ENCODE peak calls at places on chromosomes 11 and 22, in ten cellular contexts. N, B, R, L, Q, Z, J, V, U and X are unnamed samples.
A peak's percentile ranks its signal among the peaks of the same experiment; 100 is the strongest.

GRCh38 chr11:72026029-72026428 is 27.3 kb downstream of the IL18BP start:
- DNase-seq in N (no peak), B (no peak), R (no peak), L (no peak), Q (no peak), Z (no peak), J (no peak), V (no peak), U (no peak), X (no peak)

GRCh38 chr11:1628506-1629325 is 859 bp upstream of the KRTAP5-5 start:
- DNase-seq in N (peak; percentile 85), B (peak; percentile 49), R (peak; percentile 62), L (peak; percentile 93), Q (peak; percentile 44), Z (peak; percentile 58), J (no peak), V (peak; percentile 9), U (peak; percentile 68), X (peak; percentile 89)

GRCh38 chr11:33779849-33780528 is 5.7 kb upstream of the FBXO3 start:
- DNase-seq in N (no peak), B (no peak), R (no peak), L (no peak), Q (no peak), Z (no peak), J (no peak), V (peak; percentile 83), U (peak; percentile 32), X (no peak)

GRCh38 chr11:60769811-60770210 is 13.1 kb downstream of the MS4A15 start:
- DNase-seq in N (no peak), B (no peak), R (no peak), L (no peak), Q (no peak), Z (no peak), J (no peak), V (no peak), U (no peak), X (no peak)

GRCh38 chr11:20854214-20854613 is 184.8 kb downstream of the NELL1 start:
- DNase-seq in N (no peak), B (no peak), R (no peak), L (no peak), Q (no peak), Z (no peak), J (no peak), V (no peak), U (no peak), X (no peak)

GRCh38 chr11:130124096-130124495 is 35.5 kb upstream of the ST14 start:
- DNase-seq in N (no peak), B (no peak), R (peak; percentile 91), L (no peak), Q (no peak), Z (peak; percentile 44), J (no peak), V (peak; percentile 89), U (peak; percentile 18), X (no peak)

GRCh38 chr11:42034821-42035220 is 575.4 kb upstream of the LRRC4C start:
- DNase-seq in N (no peak), B (no peak), R (no peak), L (no peak), Q (no peak), Z (no peak), J (no peak), V (no peak), U (no peak), X (no peak)

GRCh38 chr11:31798057-31799035 is 12.8 kb downstream of the PAX6 start:
- DNase-seq in N (no peak), B (no peak), R (no peak), L (peak; percentile 89), Q (no peak), Z (no peak), J (no peak), V (no peak), U (no peak), X (peak; percentile 66)

GRCh38 chr11:95922536-95923440 is 1.1 kb downstream of the MTMR2 start:
- DNase-seq in N (no peak), B (no peak), R (no peak), L (no peak), Q (no peak), Z (no peak), J (no peak), V (no peak), U (no peak), X (no peak)

GRCh38 chr11:13261600-13262061 is 16.0 kb upstream of the BMAL1 start:
- DNase-seq in N (no peak), B (no peak), R (no peak), L (no peak), Q (no peak), Z (no peak), J (no peak), V (peak; percentile 87), U (no peak), X (no peak)

GRCh38 chr11:120801801-120802689 is 221.9 kb upstream of the TBCEL start:
- DNase-seq in N (peak; percentile 74), B (peak; percentile 6), R (peak; percentile 53), L (peak; percentile 91), Q (peak; percentile 56), Z (peak; percentile 68), J (peak; percentile 22), V (peak; percentile 50), U (peak; percentile 74), X (peak; percentile 76)

GRCh38 chr11:2586793-2587131 is 113.0 kb downstream of the KCNQ1OT1 start:
- DNase-seq in N (peak; percentile 0), B (no peak), R (peak; percentile 22), L (no peak), Q (no peak), Z (no peak), J (no peak), V (no peak), U (no peak), X (peak; percentile 7)

GRCh38 chr11:92793189-92793588 is 176.3 kb upstream of the MTNR1B start:
- DNase-seq in N (no peak), B (no peak), R (no peak), L (no peak), Q (no peak), Z (no peak), J (no peak), V (no peak), U (no peak), X (no peak)

GRCh38 chr11:46845440-46845739 is 690 bp downstream of the CKAP5 start:
- DNase-seq in N (no peak), B (no peak), R (no peak), L (no peak), Q (no peak), Z (no peak), J (no peak), V (no peak), U (no peak), X (no peak)

GRCh38 chr11:10327254-10327653 is 22.4 kb downstream of the ADM start:
- DNase-seq in N (no peak), B (no peak), R (no peak), L (no peak), Q (no peak), Z (no peak), J (no peak), V (peak; percentile 51), U (no peak), X (no peak)

GRCh38 chr11:14725150-14725549 is 81.5 kb downstream of the PDE3B start:
- DNase-seq in N (no peak), B (no peak), R (no peak), L (no peak), Q (no peak), Z (no peak), J (no peak), V (no peak), U (no peak), X (no peak)

GRCh38 chr11:59787816-59788215 is 22.8 kb downstream of the MRPL16 start:
- DNase-seq in N (no peak), B (no peak), R (no peak), L (no peak), Q (no peak), Z (no peak), J (no peak), V (peak; percentile 73), U (no peak), X (no peak)

GRCh38 chr11:110446594-110446993 is 16.8 kb downstream of the FDX1 start:
- DNase-seq in N (no peak), B (no peak), R (no peak), L (no peak), Q (no peak), Z (no peak), J (no peak), V (no peak), U (no peak), X (no peak)

GRCh38 chr11:100748153-100748552 is 61.1 kb downstream of the ARHGAP42 start:
- DNase-seq in N (no peak), B (no peak), R (no peak), L (no peak), Q (no peak), Z (no peak), J (no peak), V (no peak), U (no peak), X (no peak)

GRCh38 chr11:92948116-92948515 is 21.3 kb upstream of the MTNR1B start:
- DNase-seq in N (no peak), B (no peak), R (no peak), L (no peak), Q (no peak), Z (peak; percentile 70), J (no peak), V (no peak), U (peak; percentile 73), X (no peak)

GRCh38 chr11:102168483-102168882 is 58.2 kb downstream of the YAP1 start:
- DNase-seq in N (no peak), B (no peak), R (no peak), L (no peak), Q (no peak), Z (no peak), J (no peak), V (no peak), U (no peak), X (no peak)

GRCh38 chr22:32103648-32104326 is 55.3 kb downstream of the C22orf42 start:
- DNase-seq in N (no peak), B (no peak), R (no peak), L (no peak), Q (no peak), Z (no peak), J (no peak), V (peak; percentile 3), U (no peak), X (no peak)

GRCh38 chr11:9203715-9204311 is 61.3 kb downstream of the DENND5A start:
- DNase-seq in N (no peak), B (no peak), R (no peak), L (no peak), Q (no peak), Z (no peak), J (no peak), V (no peak), U (no peak), X (peak; percentile 13)

GRCh38 chr22:20441631-20442484 is 4.2 kb upstream of the SCARF2 start:
- DNase-seq in N (no peak), B (no peak), R (peak; percentile 30), L (no peak), Q (no peak), Z (no peak), J (no peak), V (no peak), U (peak; percentile 5), X (no peak)

GRCh38 chr11:61201476-61201875 is 1.8 kb upstream of the PGA3 start:
- DNase-seq in N (no peak), B (no peak), R (no peak), L (no peak), Q (no peak), Z (no peak), J (no peak), V (no peak), U (no peak), X (no peak)

GRCh38 chr11:44780940-44781631 is 54.3 kb downstream of the TSPAN18 start:
- DNase-seq in N (no peak), B (no peak), R (peak; percentile 33), L (no peak), Q (no peak), Z (no peak), J (no peak), V (peak; percentile 50), U (peak; percentile 14), X (no peak)

GRCh38 chr11:134026655-134027343 is 42.1 kb upstream of the JAM3 start:
- DNase-seq in N (peak; percentile 54), B (no peak), R (no peak), L (no peak), Q (peak; percentile 92), Z (no peak), J (no peak), V (no peak), U (peak; percentile 47), X (no peak)

GRCh38 chr11:3969613-3970012 is 114.1 kb downstream of the STIM1 start:
- DNase-seq in N (no peak), B (no peak), R (no peak), L (no peak), Q (no peak), Z (no peak), J (no peak), V (no peak), U (no peak), X (no peak)